ENCODE peak calls at places on chromosome 22, in five cellular contexts. One of them, this sample, is unnamed.

GRCh38 chr22:20253161-20253560 is 15.0 kb downstream of the RTN4R start:
- DNase-seq in GM23248: no peak
- DNase-seq in OCI-LY7: no peak
- DNase-seq in spleen: no peak
- DNase-seq in H7: no peak
- DNase-seq in this sample: no peak

GRCh38 chr22:48819232-48819631 is 1008.4 kb downstream of the BRD1 start:
- DNase-seq in H7: no peak
- DNase-seq in OCI-LY7: no peak
- DNase-seq in spleen: peak
- DNase-seq in GM23248: no peak
- DNase-seq in this sample: no peak

GRCh38 chr22:50107529-50107928 is 17.7 kb downstream of the MOV10L1 start:
- DNase-seq in GM23248: no peak
- DNase-seq in OCI-LY7: no peak
- DNase-seq in H7: no peak
- DNase-seq in spleen: no peak
- DNase-seq in this sample: no peak

GRCh38 chr22:17074648-17075002 is 10.2 kb upstream of the IL17RA start:
- DNase-seq in spleen: no peak
- DNase-seq in OCI-LY7: no peak
- DNase-seq in GM23248: peak
- DNase-seq in H7: peak
- DNase-seq in this sample: no peak

GRCh38 chr22:20946080-20946986 is 20.7 kb upstream of the AIFM3 start:
- DNase-seq in H7: no peak
- DNase-seq in spleen: no peak
- DNase-seq in GM23248: peak
- DNase-seq in OCI-LY7: no peak
- DNase-seq in this sample: no peak

GRCh38 chr22:20061481-20061861 is 18.6 kb upstream of the DGCR8 start:
- DNase-seq in H7: peak
- DNase-seq in OCI-LY7: no peak
- DNase-seq in GM23248: peak
- DNase-seq in spleen: peak
- DNase-seq in this sample: no peak

GRCh38 chr22:17795661-17796548 is 21.6 kb upstream of the BID start:
- DNase-seq in H7: no peak
- DNase-seq in OCI-LY7: peak
- DNase-seq in spleen: no peak
- DNase-seq in GM23248: no peak
- DNase-seq in this sample: no peak

GRCh38 chr22:42862045-42862734 is 5.1 kb upstream of the ARFGAP3 start:
- DNase-seq in OCI-LY7: no peak
- DNase-seq in spleen: no peak
- DNase-seq in GM23248: no peak
- DNase-seq in H7: peak
- DNase-seq in this sample: no peak

GRCh38 chr22:23536821-23537345 is 43.2 kb downstream of the IGLL1 start:
- DNase-seq in spleen: peak
- DNase-seq in OCI-LY7: no peak
- DNase-seq in GM23248: no peak
- DNase-seq in H7: no peak
- DNase-seq in this sample: no peak

GRCh38 chr22:47213571-47214230 is 451.3 kb downstream of the TBC1D22A start:
- DNase-seq in OCI-LY7: peak
- DNase-seq in spleen: peak
- DNase-seq in GM23248: peak
- DNase-seq in H7: peak
- DNase-seq in this sample: peak

GRCh38 chr22:49900441-49901230 is 17.6 kb downstream of the ALG12 start:
- DNase-seq in OCI-LY7: no peak
- DNase-seq in GM23248: no peak
- DNase-seq in spleen: peak
- DNase-seq in H7: no peak
- DNase-seq in this sample: no peak

GRCh38 chr22:23862103-23862502 is 4.4 kb downstream of the SLC2A11 start:
- DNase-seq in GM23248: peak
- DNase-seq in spleen: peak
- DNase-seq in OCI-LY7: peak
- DNase-seq in H7: peak
- DNase-seq in this sample: peak

GRCh38 chr22:46547883-46548244 is 10.4 kb upstream of the CELSR1 start:
- DNase-seq in H7: no peak
- DNase-seq in OCI-LY7: no peak
- DNase-seq in spleen: peak
- DNase-seq in GM23248: peak
- DNase-seq in this sample: no peak

GRCh38 chr22:28917747-28918543 is 34.6 kb downstream of the ZNRF3 start:
- DNase-seq in spleen: no peak
- DNase-seq in GM23248: no peak
- DNase-seq in OCI-LY7: peak
- DNase-seq in H7: peak
- DNase-seq in this sample: no peak

GRCh38 chr22:20222764-20223420 is 45.2 kb downstream of the RTN4R start:
- DNase-seq in OCI-LY7: no peak
- DNase-seq in spleen: no peak
- DNase-seq in GM23248: no peak
- DNase-seq in H7: peak
- DNase-seq in this sample: no peak

GRCh38 chr22:17742528-17742902 is 31.8 kb downstream of the BID start:
- DNase-seq in spleen: peak
- DNase-seq in H7: peak
- DNase-seq in OCI-LY7: peak
- DNase-seq in GM23248: peak
- DNase-seq in this sample: peak

GRCh38 chr22:48553694-48554308 is 1273.9 kb downstream of the BRD1 start:
- DNase-seq in GM23248: no peak
- DNase-seq in spleen: no peak
- DNase-seq in H7: peak
- DNase-seq in OCI-LY7: no peak
- DNase-seq in this sample: no peak

GRCh38 chr22:48517039-48518030 is 1310.3 kb downstream of the BRD1 start:
- DNase-seq in spleen: no peak
- DNase-seq in OCI-LY7: no peak
- DNase-seq in GM23248: peak
- DNase-seq in H7: no peak
- DNase-seq in this sample: no peak

GRCh38 chr22:17106785-17107546 is 14.2 kb downstream of the TMEM121B start:
- DNase-seq in H7: peak
- DNase-seq in GM23248: no peak
- DNase-seq in spleen: peak
- DNase-seq in OCI-LY7: no peak
- DNase-seq in this sample: no peak

GRCh38 chr22:18048441-18048898 is 24.1 kb upstream of the MICAL3 start:
- DNase-seq in H7: no peak
- DNase-seq in spleen: peak
- DNase-seq in GM23248: peak
- DNase-seq in OCI-LY7: no peak
- DNase-seq in this sample: no peak

GRCh38 chr22:47283616-47284270 is 521.3 kb downstream of the TBC1D22A start:
- DNase-seq in H7: no peak
- DNase-seq in spleen: no peak
- DNase-seq in OCI-LY7: no peak
- DNase-seq in GM23248: no peak
- DNase-seq in this sample: no peak

DNA sequence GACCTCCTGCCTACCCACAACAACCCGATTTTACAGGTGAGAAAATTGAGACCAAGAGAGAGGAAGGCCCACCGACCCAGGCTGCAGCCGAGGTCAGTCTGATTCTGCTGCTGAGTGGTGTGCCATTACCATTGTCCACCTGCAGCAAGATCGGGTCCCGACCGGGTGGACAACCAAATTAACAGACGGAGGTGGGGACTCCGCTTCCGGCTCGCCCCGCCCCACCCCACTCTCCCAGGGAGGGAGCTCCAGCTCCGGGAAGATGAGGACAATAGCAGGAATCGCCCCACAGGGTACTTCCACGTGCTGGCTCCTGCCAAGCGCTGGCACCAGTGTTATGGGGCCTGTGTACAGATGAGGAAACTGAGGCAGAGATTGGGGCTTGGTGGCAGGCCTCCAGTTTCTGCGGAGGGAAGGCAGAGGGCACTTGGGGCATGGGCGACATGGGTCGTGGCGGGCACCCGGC is 425 bp upstream of the KDELR3 start:
- DNase-seq in GM23248: no peak
- DNase-seq in OCI-LY7: no peak
- DNase-seq in H7: peak
- DNase-seq in spleen: peak
- DNase-seq in this sample: no peak
- H3K4me3 ChIP-seq in GM23248: peak
- H3K4me3 ChIP-seq in OCI-LY7: no peak
- H3K4me3 ChIP-seq in H7: peak
- H3K4me3 ChIP-seq in spleen: peak
- H3K4me3 ChIP-seq in this sample: peak

GRCh38 chr22:41368543-41368817 is 13.3 kb upstream of the TEF start:
- DNase-seq in GM23248: no peak
- DNase-seq in H7: no peak
- DNase-seq in OCI-LY7: no peak
- DNase-seq in spleen: no peak
- DNase-seq in this sample: no peak

GRCh38 chr22:41369089-41369745 is 12.5 kb upstream of the TEF start:
- DNase-seq in H7: peak
- DNase-seq in OCI-LY7: no peak
- DNase-seq in GM23248: no peak
- DNase-seq in spleen: no peak
- DNase-seq in this sample: no peak

GRCh38 chr22:41366323-41367014 is 15.3 kb upstream of the TEF start:
- DNase-seq in H7: no peak
- DNase-seq in GM23248: no peak
- DNase-seq in spleen: no peak
- DNase-seq in OCI-LY7: no peak
- DNase-seq in this sample: no peak

GRCh38 chr22:41367039-41367679 is 14.6 kb upstream of the TEF start:
- DNase-seq in OCI-LY7: no peak
- DNase-seq in spleen: peak
- DNase-seq in H7: peak
- DNase-seq in GM23248: peak
- DNase-seq in this sample: peak

GRCh38 chr22:41367680-41368542 is 13.8 kb upstream of the TEF start:
- DNase-seq in spleen: no peak
- DNase-seq in H7: peak
- DNase-seq in OCI-LY7: no peak
- DNase-seq in GM23248: peak
- DNase-seq in this sample: no peak
- H3K4me3 ChIP-seq in spleen: peak
- H3K4me3 ChIP-seq in H7: no peak
- H3K4me3 ChIP-seq in OCI-LY7: no peak
- H3K4me3 ChIP-seq in GM23248: peak
- H3K4me3 ChIP-seq in this sample: no peak

DNA sequence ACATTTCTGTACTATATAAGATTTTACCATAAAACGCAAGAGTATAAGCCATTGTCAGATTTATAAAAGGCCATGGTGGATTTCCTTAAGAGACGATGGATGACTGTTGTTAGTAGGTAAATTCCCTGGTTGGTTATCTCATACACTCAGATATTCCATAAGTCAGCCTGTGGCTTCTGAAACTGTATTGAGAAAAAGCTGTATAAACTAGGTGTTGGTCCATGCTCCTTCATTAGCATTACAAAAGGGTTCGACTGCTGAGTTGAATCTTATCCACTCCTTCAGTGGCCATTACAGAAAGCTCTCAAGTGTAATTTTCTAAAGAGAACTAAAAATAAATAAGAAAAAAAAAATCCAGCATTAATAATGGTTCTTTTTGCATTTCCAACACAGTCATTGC is 5.3 kb downstream of the GRAP2 start:
- DNase-seq in H7: peak
- DNase-seq in spleen: no peak
- DNase-seq in GM23248: no peak
- DNase-seq in OCI-LY7: no peak
- DNase-seq in this sample: no peak
- H3K4me3 ChIP-seq in H7: no peak
- H3K4me3 ChIP-seq in spleen: no peak
- H3K4me3 ChIP-seq in GM23248: no peak
- H3K4me3 ChIP-seq in OCI-LY7: no peak
- H3K4me3 ChIP-seq in this sample: peak

DNA sequence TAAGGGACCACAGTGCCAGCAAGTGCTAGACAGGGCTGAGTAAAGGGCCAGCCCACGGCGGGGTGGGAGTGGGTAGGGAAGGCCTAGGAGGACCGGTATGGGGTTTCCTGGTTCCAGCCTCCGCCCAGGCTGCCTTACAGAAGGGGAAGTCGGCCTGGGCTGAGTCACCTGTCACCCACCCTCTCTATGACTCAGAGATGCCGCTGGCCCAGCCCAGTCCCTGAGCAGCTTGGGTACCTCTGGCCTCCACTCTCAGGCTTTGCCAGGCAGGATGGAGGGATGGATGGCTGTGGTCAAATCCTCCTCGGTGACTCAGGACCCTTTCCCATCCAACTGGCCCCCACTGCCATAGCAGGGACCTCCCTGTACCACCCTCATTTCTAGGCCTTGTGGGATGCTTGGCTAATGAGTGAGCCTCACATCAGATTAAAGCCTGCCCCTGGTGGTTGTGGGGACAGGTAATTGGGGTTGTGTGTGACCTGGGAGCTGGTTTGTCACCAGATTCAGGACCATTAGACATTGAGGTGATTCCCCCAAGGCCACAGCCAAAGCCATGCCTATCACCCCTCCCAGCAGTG is 13.9 kb downstream of the SLC35E4 start:
- DNase-seq in H7: peak
- DNase-seq in spleen: no peak
- DNase-seq in GM23248: peak
- DNase-seq in OCI-LY7: no peak
- DNase-seq in this sample: no peak
- H3K4me3 ChIP-seq in H7: no peak
- H3K4me3 ChIP-seq in spleen: no peak
- H3K4me3 ChIP-seq in GM23248: no peak
- H3K4me3 ChIP-seq in OCI-LY7: no peak
- H3K4me3 ChIP-seq in this sample: no peak

GRCh38 chr22:30226192-30226832 is 20.2 kb downstream of the LIF start:
- DNase-seq in spleen: no peak
- DNase-seq in H7: no peak
- DNase-seq in GM23248: no peak
- DNase-seq in OCI-LY7: no peak
- DNase-seq in this sample: no peak
- H3K4me3 ChIP-seq in spleen: no peak
- H3K4me3 ChIP-seq in H7: no peak
- H3K4me3 ChIP-seq in GM23248: no peak
- H3K4me3 ChIP-seq in OCI-LY7: no peak
- H3K4me3 ChIP-seq in this sample: no peak

This sample was measured in naive thymus-derived CD4-positive, alpha-beta T cell.